ENCODE peak calls at places on chromosomes 1 and 21, in eight cellular contexts. One of them, this sample, is unnamed.
A peak's percentile ranks its signal among the peaks of the same experiment; 100 is the strongest.

GRCh38 chr1:30818568-30819243 is 61.1 kb upstream of the LAPTM5 start:
- DNase-seq in ACHN: no peak
- DNase-seq in activated T-cell treated with anti-CD3 and anti-CD28 coated beads, Interleukin-2, amount 50 U/mL, for 72 hours: no peak
- DNase-seq in substantia nigra: no peak
- DNase-seq in nucleus accumbens: no peak
- DNase-seq in T-helper 17 cell: no peak
- DNase-seq in activated CD8-positive, alpha-beta memory T cell treated with anti-CD3 and anti-CD28 coated beads for 1 hour: no peak
- DNase-seq in endothelial cell: no peak
- DNase-seq in this sample: no peak

GRCh38 chr1:97904528-97904927 is 16.3 kb downstream of the DPYD start:
- DNase-seq in ACHN: no peak
- DNase-seq in activated T-cell treated with anti-CD3 and anti-CD28 coated beads, Interleukin-2, amount 50 U/mL, for 72 hours: no peak
- DNase-seq in substantia nigra: no peak
- DNase-seq in nucleus accumbens: no peak
- DNase-seq in T-helper 17 cell: no peak
- DNase-seq in activated CD8-positive, alpha-beta memory T cell treated with anti-CD3 and anti-CD28 coated beads for 1 hour: no peak
- DNase-seq in endothelial cell: no peak
- DNase-seq in this sample: no peak

GRCh38 chr1:171680339-171680738 is 27.9 kb upstream of the MYOC start:
- DNase-seq in ACHN: no peak
- DNase-seq in activated T-cell treated with anti-CD3 and anti-CD28 coated beads, Interleukin-2, amount 50 U/mL, for 72 hours: no peak
- DNase-seq in substantia nigra: no peak
- DNase-seq in nucleus accumbens: no peak
- DNase-seq in T-helper 17 cell: no peak
- DNase-seq in activated CD8-positive, alpha-beta memory T cell treated with anti-CD3 and anti-CD28 coated beads for 1 hour: no peak
- DNase-seq in endothelial cell: no peak
- DNase-seq in this sample: no peak

GRCh38 chr1:34086561-34086960 is 78.5 kb downstream of the CSMD2 start:
- DNase-seq in ACHN: no peak
- DNase-seq in activated T-cell treated with anti-CD3 and anti-CD28 coated beads, Interleukin-2, amount 50 U/mL, for 72 hours: no peak
- DNase-seq in substantia nigra: no peak
- DNase-seq in nucleus accumbens: no peak
- DNase-seq in T-helper 17 cell: no peak
- DNase-seq in activated CD8-positive, alpha-beta memory T cell treated with anti-CD3 and anti-CD28 coated beads for 1 hour: no peak
- DNase-seq in endothelial cell: no peak
- DNase-seq in this sample: no peak

GRCh38 chr1:25090707-25091422 is 141.4 kb downstream of the SYF2 start:
- DNase-seq in ACHN: no peak
- DNase-seq in activated T-cell treated with anti-CD3 and anti-CD28 coated beads, Interleukin-2, amount 50 U/mL, for 72 hours: no peak
- DNase-seq in substantia nigra: no peak
- DNase-seq in nucleus accumbens: no peak
- DNase-seq in T-helper 17 cell: no peak
- DNase-seq in activated CD8-positive, alpha-beta memory T cell treated with anti-CD3 and anti-CD28 coated beads for 1 hour: no peak
- DNase-seq in endothelial cell: no peak
- DNase-seq in this sample: no peak

GRCh38 chr1:27971674-27972073 is 11.9 kb downstream of the XKR8 start:
- DNase-seq in ACHN: no peak
- DNase-seq in activated T-cell treated with anti-CD3 and anti-CD28 coated beads, Interleukin-2, amount 50 U/mL, for 72 hours: no peak
- DNase-seq in substantia nigra: no peak
- DNase-seq in nucleus accumbens: no peak
- DNase-seq in T-helper 17 cell: no peak
- DNase-seq in activated CD8-positive, alpha-beta memory T cell treated with anti-CD3 and anti-CD28 coated beads for 1 hour: no peak
- DNase-seq in endothelial cell: no peak
- DNase-seq in this sample: no peak

GRCh38 chr1:43363283-43363934 is 4.4 kb downstream of the ELOVL1 start:
- DNase-seq in ACHN: no peak
- DNase-seq in activated T-cell treated with anti-CD3 and anti-CD28 coated beads, Interleukin-2, amount 50 U/mL, for 72 hours: no peak
- DNase-seq in substantia nigra: no peak
- DNase-seq in nucleus accumbens: no peak
- DNase-seq in T-helper 17 cell: no peak
- DNase-seq in activated CD8-positive, alpha-beta memory T cell treated with anti-CD3 and anti-CD28 coated beads for 1 hour: no peak
- DNase-seq in endothelial cell: no peak
- DNase-seq in this sample: no peak

GRCh38 chr1:208107817-208108608 is 136.2 kb downstream of the PLXNA2 start:
- DNase-seq in ACHN: no peak
- DNase-seq in activated T-cell treated with anti-CD3 and anti-CD28 coated beads, Interleukin-2, amount 50 U/mL, for 72 hours: no peak
- DNase-seq in substantia nigra: no peak
- DNase-seq in nucleus accumbens: no peak
- DNase-seq in T-helper 17 cell: no peak
- DNase-seq in activated CD8-positive, alpha-beta memory T cell treated with anti-CD3 and anti-CD28 coated beads for 1 hour: no peak
- DNase-seq in endothelial cell: no peak
- DNase-seq in this sample: no peak

GRCh38 chr1:3581296-3581695 is 30.0 kb downstream of the MEGF6 start:
- DNase-seq in ACHN: no peak
- DNase-seq in activated T-cell treated with anti-CD3 and anti-CD28 coated beads, Interleukin-2, amount 50 U/mL, for 72 hours: no peak
- DNase-seq in substantia nigra: no peak
- DNase-seq in nucleus accumbens: no peak
- DNase-seq in T-helper 17 cell: no peak
- DNase-seq in activated CD8-positive, alpha-beta memory T cell treated with anti-CD3 and anti-CD28 coated beads for 1 hour: no peak
- DNase-seq in endothelial cell: peak; percentile 49
- DNase-seq in this sample: no peak

GRCh38 chr21:33902349-33902748 is 13.3 kb downstream of the ATP5PO start:
- DNase-seq in ACHN: no peak
- DNase-seq in activated T-cell treated with anti-CD3 and anti-CD28 coated beads, Interleukin-2, amount 50 U/mL, for 72 hours: no peak
- DNase-seq in substantia nigra: no peak
- DNase-seq in nucleus accumbens: no peak
- DNase-seq in T-helper 17 cell: no peak
- DNase-seq in activated CD8-positive, alpha-beta memory T cell treated with anti-CD3 and anti-CD28 coated beads for 1 hour: no peak
- DNase-seq in endothelial cell: no peak
- DNase-seq in this sample: no peak

GRCh38 chr1:53653631-53654030 is 85.3 kb downstream of the GLIS1 start:
- DNase-seq in ACHN: no peak
- DNase-seq in activated T-cell treated with anti-CD3 and anti-CD28 coated beads, Interleukin-2, amount 50 U/mL, for 72 hours: no peak
- DNase-seq in substantia nigra: no peak
- DNase-seq in nucleus accumbens: no peak
- DNase-seq in T-helper 17 cell: no peak
- DNase-seq in activated CD8-positive, alpha-beta memory T cell treated with anti-CD3 and anti-CD28 coated beads for 1 hour: no peak
- DNase-seq in endothelial cell: no peak
- DNase-seq in this sample: no peak

GRCh38 chr1:19596065-19596718 is 47.9 kb upstream of the NBL1 start:
- DNase-seq in ACHN: no peak
- DNase-seq in activated T-cell treated with anti-CD3 and anti-CD28 coated beads, Interleukin-2, amount 50 U/mL, for 72 hours: no peak
- DNase-seq in substantia nigra: no peak
- DNase-seq in nucleus accumbens: no peak
- DNase-seq in T-helper 17 cell: no peak
- DNase-seq in activated CD8-positive, alpha-beta memory T cell treated with anti-CD3 and anti-CD28 coated beads for 1 hour: no peak
- DNase-seq in endothelial cell: no peak
- DNase-seq in this sample: peak; percentile 32

This sample was measured in HuH-7.5.